ENCODE peak calls at places on chromosomes 3 and 15, in four cellular contexts. T is HEK293T, G is hippocampal formation, W is sigmoid colon. U is an unnamed sample.

GRCh38 chr3:128395500-128396125 is 71.1 kb downstream of the DNAJB8 start:
- DNase-seq in T (no peak), G (peak; percentile 14), W (no peak), U (no peak)

GRCh38 chr3:130543322-130543721 is 26.3 kb downstream of the COL6A6 start:
- DNase-seq in T (no peak), G (no peak), W (no peak), U (no peak)

GRCh38 chr3:150218236-150218635 is 189.9 kb upstream of the TSC22D2 start:
- DNase-seq in T (no peak), G (no peak), W (no peak), U (no peak)

GRCh38 chr15:75140080-75140879 is 61.4 kb upstream of the C15orf39 start:
- DNase-seq in T (no peak), G (no peak), W (no peak), U (no peak)

GRCh38 chr3:70726966-70727365 is 414.5 kb upstream of the MDFIC2 start:
- DNase-seq in T (no peak), G (no peak), W (no peak), U (no peak)

GRCh38 chr15:98549741-98550140 is 98.6 kb upstream of the IGF1R start:
- DNase-seq in T (no peak), G (no peak), W (no peak), U (no peak)

GRCh38 chr3:13687409-13687989 is 138.6 kb downstream of the FBLN2 start:
- DNase-seq in T (no peak), G (peak; percentile 27), W (no peak), U (no peak)

GRCh38 chr3:16395229-16395628 is 118.3 kb downstream of the RFTN1 start:
- DNase-seq in T (no peak), G (no peak), W (no peak), U (no peak)

GRCh38 chr3:4981160-4981687 is 2.0 kb downstream of the BHLHE40 start:
- DNase-seq in T (no peak), G (no peak), W (no peak), U (no peak)

GRCh38 chr15:98035577-98036010 is 75.1 kb downstream of the ARRDC4 start:
- DNase-seq in T (no peak), G (no peak), W (no peak), U (no peak)

GRCh38 chr3:186939536-186939935 is 9.2 kb downstream of the ST6GAL1 start:
- DNase-seq in T (no peak), G (no peak), W (no peak), U (no peak)

GRCh38 chr3:52472239-52472783 is 16.9 kb downstream of the NISCH start:
- DNase-seq in T (no peak), G (no peak), W (no peak), U (no peak)

GRCh38 chr3:159762981-159763465 is 225.6 kb upstream of the IL12A start:
- DNase-seq in T (peak; percentile 47), G (no peak), W (peak; percentile 92), U (no peak)

GRCh38 chr3:149479621-149480325 is 5.3 kb downstream of the TM4SF4 start:
- DNase-seq in T (no peak), G (no peak), W (no peak), U (no peak)

GRCh38 chr3:159652452-159652851 is 336.2 kb upstream of the IL12A start:
- DNase-seq in T (no peak), G (no peak), W (no peak), U (no peak)